ENCODE peak calls at places on chromosomes 3 and 15, in six cellular contexts. J, B, O, G, X and H are unnamed samples.

GRCh38 chr3:61334783-61335182 is 83.5 kb upstream of the FHIT start:
- DNase-seq in J (no peak), B (no peak), O (no peak), G (no peak), X (no peak), H (no peak)

GRCh38 chr15:39580117-39580629 is 706 bp upstream of the THBS1 start:
- DNase-seq in J (peak), B (peak), O (peak), G (peak), X (peak), H (peak)

GRCh38 chr3:111603679-111604643 is 8.8 kb upstream of the ZBED2 start:
- DNase-seq in J (no peak), B (no peak), O (no peak), G (no peak), X (no peak), H (peak)

GRCh38 chr3:173770796-173771573 is 373.4 kb downstream of the NLGN1 start:
- DNase-seq in J (no peak), B (peak), O (peak), G (no peak), X (peak), H (peak)

GRCh38 chr3:190073264-190073663 is 47.4 kb downstream of the P3H2 start:
- DNase-seq in J (no peak), B (peak), O (peak), G (no peak), X (no peak), H (no peak)

GRCh38 chr15:75107905-75108838 is 84.8 kb downstream of the PPCDC start:
- DNase-seq in J (peak), B (peak), O (peak), G (no peak), X (no peak), H (peak)

GRCh38 chr15:65583701-65584100 is 27.2 kb downstream of the INTS14 start:
- DNase-seq in J (no peak), B (peak), O (peak), G (peak), X (peak), H (no peak)

GRCh38 chr15:31328999-31329639 is 2.5 kb downstream of the KLF13 start:
- DNase-seq in J (no peak), B (no peak), O (no peak), G (peak), X (peak), H (peak)

GRCh38 chr15:77838595-77838994 is 205.9 kb upstream of the LINGO1 start:
- DNase-seq in J (no peak), B (no peak), O (no peak), G (no peak), X (no peak), H (no peak)

GRCh38 chr15:70559223-70559823 is 204.0 kb downstream of the UACA start:
- DNase-seq in J (no peak), B (peak), O (peak), G (no peak), X (no peak), H (no peak)

GRCh38 chr3:113847664-113848461 is 9.3 kb downstream of the GRAMD1C start:
- DNase-seq in J (no peak), B (no peak), O (no peak), G (no peak), X (no peak), H (no peak)

GRCh38 chr15:64523240-64523639 is 62.9 kb downstream of the ZNF609 start:
- DNase-seq in J (no peak), B (no peak), O (no peak), G (no peak), X (no peak), H (no peak)

GRCh38 chr3:101941253-101942039 is 92.1 kb downstream of the NFKBIZ start:
- DNase-seq in J (no peak), B (peak), O (peak), G (no peak), X (no peak), H (no peak)

GRCh38 chr3:66497288-66497972 is 3.4 kb downstream of the LRIG1 start:
- DNase-seq in J (no peak), B (no peak), O (no peak), G (no peak), X (no peak), H (no peak)

GRCh38 chr3:66493464-66494099 is 7.2 kb downstream of the LRIG1 start:
- DNase-seq in J (no peak), B (no peak), O (no peak), G (no peak), X (no peak), H (no peak)

GRCh38 chr3:66496731-66497130 is 4.1 kb downstream of the LRIG1 start:
- DNase-seq in J (no peak), B (no peak), O (no peak), G (no peak), X (no peak), H (no peak)

GRCh38 chr3:66494964-66495581 is 5.7 kb downstream of the LRIG1 start:
- DNase-seq in J (no peak), B (no peak), O (peak), G (no peak), X (peak), H (no peak)

DNA sequence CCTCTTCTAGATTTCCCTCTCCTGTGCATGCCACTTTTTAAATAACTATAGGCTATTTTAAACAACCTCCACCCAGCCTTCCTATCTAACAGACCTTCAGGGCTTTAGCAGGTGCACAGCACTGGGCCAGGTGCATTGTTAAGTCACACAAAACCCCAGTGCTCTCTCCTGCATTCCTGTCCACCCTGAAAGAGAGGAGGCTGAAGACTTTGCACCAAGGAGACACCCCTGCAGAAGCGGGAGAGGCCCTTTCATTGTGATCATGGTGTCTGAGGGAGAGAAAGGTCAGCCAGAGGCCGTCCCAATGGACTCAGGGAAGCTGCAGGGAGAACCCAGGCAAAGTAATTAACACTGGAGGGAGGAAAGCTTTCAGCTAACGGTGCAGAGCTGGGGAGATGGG is 5.2 kb downstream of the LRIG1 start:
- DNase-seq in J (no peak), B (no peak), O (no peak), G (no peak), X (peak), H (no peak)
- H2AFZ ChIP-seq in J (no peak), B (no peak), O (no peak), G (no peak), X (no peak), H (no peak)

GRCh38 chr3:100106531-100107155 is 7.7 kb downstream of the FILIP1L start:
- DNase-seq in J (no peak), B (peak), O (peak), G (no peak), X (no peak), H (no peak)

GRCh38 chr3:100106094-100106493 is 8.2 kb downstream of the FILIP1L start:
- DNase-seq in J (no peak), B (no peak), O (no peak), G (no peak), X (no peak), H (no peak)

GRCh38 chr3:100110101-100110500 is 4.2 kb downstream of the FILIP1L start:
- DNase-seq in J (no peak), B (no peak), O (no peak), G (no peak), X (no peak), H (no peak)

GRCh38 chr3:100107227-100107626 is 7.1 kb downstream of the FILIP1L start:
- DNase-seq in J (no peak), B (peak), O (peak), G (no peak), X (no peak), H (no peak)

DNA sequence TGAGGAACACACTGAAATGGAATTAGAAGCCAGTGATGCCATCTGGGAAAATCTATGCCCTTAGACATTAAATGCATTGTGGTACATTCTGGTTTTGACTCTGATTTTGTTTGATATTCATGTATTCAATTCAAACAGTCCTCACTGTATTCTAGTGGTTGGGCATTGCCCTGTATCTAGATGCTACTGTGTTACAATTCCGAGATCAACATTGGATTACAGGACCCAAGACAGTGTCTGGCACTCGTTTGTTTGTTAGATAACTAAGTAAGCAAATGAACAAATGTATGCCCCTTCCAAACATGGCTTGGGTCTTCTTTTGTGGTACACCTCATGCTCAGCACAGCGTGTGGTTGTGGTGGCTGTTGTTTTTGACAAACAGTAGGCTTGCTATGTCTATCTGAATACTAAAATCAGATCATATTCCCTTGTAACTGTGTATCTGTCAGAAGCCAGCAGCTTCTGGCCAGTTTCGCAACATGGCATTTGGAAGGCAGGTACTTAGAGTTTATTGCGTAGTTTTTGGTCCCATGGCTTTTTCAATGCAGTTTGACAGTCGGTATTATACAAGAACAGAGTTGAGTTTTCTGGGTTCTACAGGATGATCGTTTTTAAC is 5.7 kb downstream of the FILIP1L start:
- DNase-seq in J (no peak), B (no peak), O (no peak), G (no peak), X (no peak), H (no peak)
- H3K4me2 ChIP-seq in J (no peak), B (no peak), O (no peak), G (no peak), X (no peak), H (no peak)

DNA sequence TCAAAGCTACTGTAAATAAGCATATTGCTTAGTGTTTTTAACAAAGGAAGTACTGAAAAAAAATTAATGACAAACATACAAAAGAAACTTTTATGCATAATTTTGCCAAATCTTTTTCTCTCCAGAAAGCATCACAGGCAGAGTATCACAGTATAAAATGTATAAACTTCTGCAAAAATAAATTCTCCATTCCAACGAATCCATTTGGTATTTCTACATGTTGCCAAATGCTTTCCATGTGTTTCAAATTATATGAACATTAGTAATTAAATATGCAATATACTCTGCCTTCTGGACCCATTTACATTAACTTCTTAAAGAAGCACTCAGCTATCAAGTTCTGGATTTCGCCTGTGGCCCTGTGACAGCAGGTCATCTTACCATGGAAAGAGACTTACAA is 189.2 kb upstream of the ALCAM start:
- DNase-seq in J (no peak), B (peak), O (no peak), G (no peak), X (no peak), H (no peak)
- H2AFZ ChIP-seq in J (no peak), B (no peak), O (no peak), G (no peak), X (no peak), H (no peak)

DNA sequence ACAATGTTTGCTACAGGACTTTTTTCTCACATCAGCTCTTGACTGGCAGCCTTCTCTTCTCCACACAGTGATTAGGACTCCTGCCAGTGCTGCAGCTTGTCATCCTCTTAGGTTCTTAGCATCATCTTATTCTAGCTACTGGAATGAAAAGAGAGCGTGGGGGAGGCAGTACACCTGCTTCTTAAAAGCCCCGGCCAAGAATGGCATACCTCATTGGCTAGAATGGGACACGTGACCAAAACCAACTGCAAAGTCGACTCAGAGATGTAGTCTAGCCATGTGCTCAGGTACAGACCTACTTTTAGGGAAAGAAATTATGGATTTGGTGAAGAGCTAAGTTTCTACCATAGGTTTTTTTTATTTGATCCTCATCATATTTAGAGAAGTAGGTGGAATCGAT is 44.1 kb downstream of the RARB start:
- DNase-seq in J (no peak), B (no peak), O (no peak), G (no peak), X (no peak), H (no peak)
- H3K4me2 ChIP-seq in J (no peak), B (no peak), O (no peak), G (no peak), X (no peak), H (no peak)